ENCODE peak calls at places on chromosome 7, in seven cellular contexts. E is H9, I is mesendoderm, Y is neuronal stem cell, O is mesenchymal stem cell, N is H1, S is trophoblast cell. U is an unnamed sample.

GRCh38 chr7:158096582-158096981 is 491.0 kb downstream of the PTPRN2 start:
- DNase-seq in I (no peak), N (no peak), O (no peak), Y (no peak), S (no peak), E (no peak), U (no peak)

GRCh38 chr7:120877706-120878105 is 19.8 kb upstream of the TSPAN12 start:
- DNase-seq in E (no peak), N (no peak), S (no peak), O (no peak), I (no peak), Y (no peak), U (no peak)

GRCh38 chr7:16422100-16422430 is 727 bp upstream of the CRPPA start:
- DNase-seq in Y (no peak), I (peak; percentile 45), N (no peak), O (peak; percentile 33), E (no peak), S (peak; percentile 94), U (peak; percentile 64)

GRCh38 chr7:55370001-55370400 is 4.9 kb downstream of the LANCL2 start:
- DNase-seq in I (no peak), E (no peak), Y (no peak), S (no peak), N (no peak), O (peak; percentile 5), U (peak; percentile 29)

GRCh38 chr7:127477285-127478039 is 85.0 kb upstream of the ZNF800 start:
- DNase-seq in E (no peak), I (no peak), O (no peak), Y (no peak), S (peak; percentile 39), N (no peak), U (no peak)

GRCh38 chr7:156547884-156548561 is 92.6 kb upstream of the RNF32 start:
- DNase-seq in S (no peak), Y (no peak), O (no peak), N (no peak), I (no peak), E (no peak), U (no peak)

GRCh38 chr7:110841840-110842579 is 248.9 kb upstream of the LRRN3 start:
- DNase-seq in S (no peak), O (no peak), Y (no peak), N (no peak), I (no peak), E (no peak), U (no peak)

GRCh38 chr7:137772748-137773147 is 74.0 kb downstream of the DGKI start:
- DNase-seq in Y (no peak), E (no peak), N (no peak), I (peak; percentile 7), S (peak; percentile 9), O (peak; percentile 57), U (peak; percentile 90)

GRCh38 chr7:131727189-131727588 is 170.8 kb upstream of the PODXL start:
- DNase-seq in S (no peak), I (no peak), N (no peak), Y (no peak), O (no peak), E (no peak), U (no peak)

GRCh38 chr7:41698114-41698513 is 4.8 kb downstream of the INHBA start:
- DNase-seq in Y (no peak), S (no peak), I (no peak), E (no peak), N (no peak), O (peak; percentile 37), U (peak; percentile 50)

GRCh38 chr7:108147031-108147563 is 16.9 kb upstream of the LAMB4 start:
- DNase-seq in E (no peak), N (no peak), Y (no peak), I (no peak), S (no peak), O (no peak), U (no peak)

GRCh38 chr7:150737265-150738055 is at the start of gene GIMAP5:
- DNase-seq in N (no peak), O (no peak), S (no peak), E (no peak), Y (no peak), I (no peak), U (no peak)

GRCh38 chr7:70583965-70584883 is 547.7 kb upstream of the GALNT17 start:
- DNase-seq in Y (no peak), I (no peak), O (no peak), S (no peak), E (no peak), N (no peak), U (no peak)

GRCh38 chr7:43164757-43165156 is 52.3 kb downstream of the HECW1 start:
- DNase-seq in Y (no peak), I (no peak), O (peak; percentile 96), S (peak; percentile 31), E (no peak), N (no peak), U (peak; percentile 97)

GRCh38 chr7:105906690-105907089 is 30.3 kb upstream of the ATXN7L1 start:
- DNase-seq in I (no peak), E (no peak), Y (no peak), S (no peak), N (no peak), O (no peak), U (peak; percentile 11)

GRCh38 chr7:1105189-1105588 is 17.3 kb downstream of the GPER1 start:
- DNase-seq in Y (no peak), E (no peak), O (no peak), S (no peak), I (no peak), N (no peak), U (no peak)

GRCh38 chr7:100675581-100676350 is 2.2 kb downstream of the GNB2 start:
- DNase-seq in N (no peak), E (peak; percentile 77), O (peak; percentile 79), I (peak; percentile 78), Y (peak; percentile 68), S (peak; percentile 30), U (peak; percentile 59)

GRCh38 chr7:988426-988911 is 5.5 kb downstream of the CYP2W1 start:
- DNase-seq in Y (no peak), E (no peak), O (no peak), I (no peak), N (no peak), S (no peak), U (no peak)

GRCh38 chr7:56081626-56082340 is 11.0 kb downstream of the PHKG1 start:
- DNase-seq in S (no peak), O (no peak), Y (no peak), N (no peak), E (no peak), I (no peak), U (no peak)

GRCh38 chr7:140992422-140992821 is 22.3 kb downstream of the MRPS33 start:
- DNase-seq in N (no peak), S (no peak), I (no peak), E (no peak), Y (no peak), O (no peak), U (no peak)

GRCh38 chr7:30468791-30469190 is 9.8 kb downstream of the NOD1 start:
- DNase-seq in S (no peak), N (no peak), I (no peak), Y (no peak), E (no peak), O (no peak), U (peak; percentile 41)

GRCh38 chr7:122070062-122070461 is 74.0 kb downstream of the AASS start:
- DNase-seq in N (no peak), Y (no peak), I (no peak), S (no peak), O (no peak), E (no peak), U (no peak)

DNA sequence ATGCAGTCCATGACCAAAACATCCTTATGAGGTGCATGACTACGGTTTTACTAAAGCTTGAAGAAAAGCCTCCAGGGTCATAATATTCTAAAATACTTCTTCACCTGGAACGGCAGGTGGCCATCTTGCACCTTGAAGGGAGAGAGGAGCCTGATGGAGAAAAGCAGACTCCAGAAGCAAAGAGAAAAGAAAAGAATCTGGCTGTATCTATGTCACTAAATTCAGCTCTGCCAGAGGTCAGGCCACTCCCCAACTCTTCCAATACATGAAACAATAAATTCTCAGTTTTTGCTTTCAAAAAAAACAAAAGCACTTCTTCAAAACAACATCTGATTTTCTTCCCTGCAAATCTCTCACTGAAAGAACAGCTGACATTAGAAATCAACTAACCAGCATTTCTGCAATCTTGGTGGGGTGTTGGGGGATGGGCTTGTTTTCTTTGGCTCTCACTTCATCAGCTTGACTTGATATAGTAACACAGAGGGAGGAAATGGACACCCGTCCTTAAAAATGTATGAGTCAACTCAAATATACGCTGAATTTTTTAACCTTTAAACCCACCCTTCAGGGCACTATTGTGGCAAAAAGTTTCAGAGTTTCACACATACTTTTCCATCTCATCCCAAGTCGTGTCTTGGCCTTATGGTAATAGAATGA is 21.6 kb downstream of the HIBADH start:
- DNase-seq in I (no peak), S (peak; percentile 69), N (no peak), E (no peak), Y (no peak), O (no peak), U (peak; percentile 49)
- H2AK5ac ChIP-seq in I (no peak overlapping the region), S (no peak overlapping the region), N (no peak overlapping the region), E (no peak overlapping the region), Y (no peak overlapping the region), O (no peak overlapping the region), U (no peak overlapping the region)

DNA sequence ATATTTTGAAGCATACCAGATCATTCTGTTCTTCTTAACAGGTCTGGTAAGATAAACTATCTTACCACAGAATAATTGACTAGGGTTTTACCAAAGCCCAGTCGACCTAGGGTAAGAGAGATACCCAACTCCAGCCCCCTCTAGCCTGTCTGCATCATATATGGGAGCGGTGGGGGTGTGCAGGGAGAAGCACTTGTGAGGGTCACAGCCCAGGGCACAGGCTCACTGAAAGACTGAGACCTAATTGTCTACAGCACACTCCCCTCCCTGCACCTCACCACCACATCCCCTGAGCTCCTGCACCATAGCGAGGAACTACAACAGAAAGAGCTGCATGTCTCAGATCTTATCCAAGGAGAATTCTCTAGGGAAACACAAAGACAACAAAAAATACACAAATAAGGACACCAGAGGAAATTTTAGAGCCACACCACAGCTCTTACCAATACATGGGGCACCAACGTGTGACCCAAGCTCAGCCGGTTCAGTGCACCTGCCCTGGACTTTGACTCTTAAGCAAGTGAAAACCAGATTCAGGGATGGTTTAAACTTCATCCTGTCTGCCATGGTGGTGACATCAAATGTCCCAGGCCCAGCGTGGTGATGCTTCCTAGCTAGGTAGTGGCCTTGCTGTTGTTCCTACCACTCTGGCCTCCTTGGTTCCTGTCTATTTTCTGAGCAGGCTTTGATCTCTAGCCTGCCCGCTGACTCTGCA is 150.8 kb downstream of the HERPUD2 start:
- DNase-seq in S (no peak), E (no peak), I (no peak), N (no peak), Y (no peak), O (no peak), U (no peak)
- H2AK5ac ChIP-seq in S (no peak overlapping the region), E (no peak overlapping the region), I (no peak overlapping the region), N (no peak overlapping the region), Y (no peak overlapping the region), O (no peak overlapping the region), U (no peak overlapping the region)

DNA sequence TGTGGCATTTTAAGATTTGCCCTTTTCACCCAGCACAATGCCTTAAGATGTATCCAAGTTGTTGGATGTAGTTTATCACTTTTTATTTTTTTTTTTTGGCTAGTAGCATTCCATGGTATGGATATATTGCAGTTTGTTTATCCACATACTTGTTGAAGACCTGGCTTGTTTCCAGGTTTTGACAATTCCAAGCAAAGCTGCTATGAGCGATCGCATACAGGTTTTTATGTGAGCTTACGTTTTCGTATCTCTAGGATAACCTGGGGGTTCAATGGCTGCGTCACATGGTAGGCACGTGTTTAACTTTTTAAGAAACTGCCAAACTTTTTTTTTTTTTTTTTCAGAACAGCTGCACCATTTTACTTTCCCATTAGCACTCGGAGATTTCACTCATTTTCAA is 32.2 kb downstream of the BAIAP2L1 start:
- DNase-seq in E (no peak), O (no peak), Y (no peak), I (no peak), N (no peak), S (no peak), U (peak; percentile 34)
- H2AK5ac ChIP-seq in E (no peak overlapping the region), O (no peak overlapping the region), Y (no peak overlapping the region), I (no peak overlapping the region), N (no peak overlapping the region), S (no peak overlapping the region), U (no peak overlapping the region)

GRCh38 chr7:116691664-116692063 is 19.7 kb downstream of the MET start:
- DNase-seq in O (no peak), I (no peak), N (no peak), S (no peak), Y (no peak), E (no peak), U (no peak)
- H2AK5ac ChIP-seq in O (peak overlapping the region; percentile 3), I (no peak overlapping the region), N (no peak overlapping the region), S (no peak overlapping the region), Y (no peak overlapping the region), E (no peak overlapping the region), U (peak overlapping the region; percentile 86)

U was measured in IMR-90.